ENCODE peak calls at places on chromosome 11, in four cellular contexts. T is activated CD8-positive, alpha-beta T cell treated with anti-CD3 and anti-CD28 coated beads for 36 hours; S is HFFc6; Y is pancreas. N is an unnamed sample.

GRCh38 chr11:115247404-115247803 is 256.8 kb downstream of the CADM1 start:
- DNase-seq in T (no peak), S (no peak), Y (no peak), N (no peak)

GRCh38 chr11:103730151-103730940 is 306.1 kb upstream of the DDI1 start:
- DNase-seq in T (no peak), S (no peak), Y (no peak), N (no peak)

GRCh38 chr11:128517457-128518230 is 69.7 kb downstream of the ETS1 start:
- DNase-seq in T (peak), S (peak), Y (no peak), N (no peak)

GRCh38 chr11:69879734-69880005 is 60.5 kb upstream of the FGF3 start:
- DNase-seq in T (no peak), S (no peak), Y (no peak), N (no peak)

GRCh38 chr11:104120493-104121200 is 43.3 kb downstream of the PDGFD start:
- DNase-seq in T (no peak), S (no peak), Y (no peak), N (no peak)

GRCh38 chr11:64028398-64029115 is 7.2 kb upstream of the FLRT1 start:
- DNase-seq in T (no peak), S (no peak), Y (no peak), N (no peak)

GRCh38 chr11:12993626-12994025 is 15.5 kb upstream of the RASSF10 start:
- DNase-seq in T (no peak), S (no peak), Y (no peak), N (no peak)

GRCh38 chr11:100719809-100720221 is 32.7 kb downstream of the ARHGAP42 start:
- DNase-seq in T (no peak), S (peak), Y (no peak), N (peak)

GRCh38 chr11:88359529-88359928 is 22.0 kb upstream of the CTSC start:
- DNase-seq in T (peak), S (no peak), Y (no peak), N (no peak)

GRCh38 chr11:43021466-43021865 is 290.3 kb upstream of the API5 start:
- DNase-seq in T (peak), S (no peak), Y (no peak), N (no peak)

GRCh38 chr11:129023968-129024676 is 81.5 kb upstream of the TP53AIP1 start:
- DNase-seq in T (no peak), S (no peak), Y (peak), N (peak)

GRCh38 chr11:113493205-113493604 is 18.0 kb upstream of the DRD2 start:
- DNase-seq in T (no peak), S (no peak), Y (no peak), N (no peak)

GRCh38 chr11:76239483-76240142 is 33.3 kb upstream of the WNT11 start:
- DNase-seq in T (no peak), S (no peak), Y (no peak), N (no peak)

GRCh38 chr11:76236092-76237026 is 30.1 kb upstream of the WNT11 start:
- DNase-seq in T (peak), S (peak), Y (no peak), N (no peak)

GRCh38 chr11:76237041-76237649 is 30.8 kb upstream of the WNT11 start:
- DNase-seq in T (no peak), S (no peak), Y (no peak), N (no peak)

GRCh38 chr11:76238551-76238950 is 32.2 kb upstream of the WNT11 start:
- DNase-seq in T (no peak), S (no peak), Y (no peak), N (no peak)

DNA sequence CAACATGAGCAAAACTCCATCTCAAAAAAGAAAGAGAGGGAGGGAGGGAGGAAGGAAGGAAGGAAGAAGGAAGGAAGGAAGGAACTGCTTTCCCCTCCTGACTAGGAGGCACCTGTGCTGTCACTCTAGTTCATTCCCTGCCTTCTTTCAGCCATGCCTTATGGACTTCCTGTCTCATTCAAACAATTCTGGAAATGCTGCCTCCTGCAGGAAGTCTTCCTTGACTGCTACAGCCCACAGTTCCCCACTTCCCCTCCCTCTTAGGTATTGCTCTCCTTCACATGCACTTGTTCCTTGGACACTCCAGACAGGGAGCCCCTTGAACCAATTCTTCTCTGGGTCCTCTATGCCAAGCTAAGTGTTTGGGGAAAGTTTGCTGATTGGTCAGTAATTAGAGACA is 31.6 kb upstream of the WNT11 start:
- DNase-seq in T (no peak), S (peak), Y (no peak), N (no peak)
- TF ChIP-seq CTCF in T (no peak), S (peak), Y (no peak), N (no peak)

DNA sequence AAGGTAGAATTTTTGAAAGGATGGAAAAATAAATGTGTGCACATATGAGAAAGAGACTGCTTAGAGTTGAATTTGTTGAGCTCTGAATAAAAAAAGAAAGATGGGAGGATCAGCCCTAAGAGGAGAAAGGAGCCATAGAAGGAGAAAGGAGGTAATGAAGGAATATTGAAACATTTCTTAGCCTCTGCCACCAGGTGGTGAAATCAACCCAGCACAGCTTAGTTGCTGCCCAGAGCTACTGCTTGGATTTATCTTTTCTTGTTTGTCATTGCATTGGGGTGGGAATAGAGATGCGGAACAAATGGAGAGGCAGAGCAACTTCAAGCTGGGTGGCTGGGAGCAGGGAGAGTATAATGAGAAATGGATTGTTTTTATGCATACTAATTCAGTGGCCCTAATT is 80.4 kb downstream of the SERGEF start:
- DNase-seq in T (no peak), S (no peak), Y (no peak), N (no peak)
- TF ChIP-seq CTCF in T (no peak), S (no peak), Y (no peak), N (no peak)

GRCh38 chr11:9874466-9874865 is 210.6 kb downstream of the SWAP70 start:
- DNase-seq in T (no peak), S (no peak), Y (no peak), N (no peak)

GRCh38 chr11:9876331-9876730 is 212.5 kb downstream of the SWAP70 start:
- DNase-seq in T (no peak), S (no peak), Y (no peak), N (no peak)

GRCh38 chr11:9878936-9879335 is 215.1 kb downstream of the SWAP70 start:
- DNase-seq in T (no peak), S (no peak), Y (no peak), N (no peak)

GRCh38 chr11:9875402-9875801 is 211.5 kb downstream of the SWAP70 start:
- DNase-seq in T (no peak), S (no peak), Y (no peak), N (no peak)

DNA sequence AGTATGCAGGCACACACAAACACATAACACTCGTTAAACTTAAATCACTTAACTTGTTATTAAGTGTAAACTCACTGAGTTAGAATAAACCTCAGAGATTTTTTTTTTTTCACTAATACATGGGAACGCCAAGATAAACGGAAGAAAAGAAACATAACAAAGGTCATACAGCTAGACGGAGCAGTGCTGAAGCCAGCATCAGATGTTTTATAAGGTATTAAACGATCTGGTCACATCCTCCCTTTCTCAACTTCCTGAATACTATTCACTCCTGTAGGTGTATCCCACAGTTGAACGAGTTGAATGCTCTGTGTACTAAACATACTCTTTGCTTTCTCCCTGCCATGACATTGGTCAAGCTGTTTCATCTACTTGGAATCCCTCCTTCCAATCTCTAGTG is 212.0 kb downstream of the SWAP70 start:
- DNase-seq in T (no peak), S (no peak), Y (no peak), N (peak)
- TF ChIP-seq CTCF in T (no peak), S (no peak), Y (no peak), N (no peak)

GRCh38 chr11:36271794-36272409 is 17.3 kb downstream of the COMMD9 start:
- DNase-seq in T (no peak), S (peak), Y (no peak), N (peak)
- TF ChIP-seq CTCF in T (no peak), S (peak), Y (no peak), N (no peak)

GRCh38 chr11:19659529-19659928 is 53.1 kb upstream of the NAV2 start:
- DNase-seq in T (no peak), S (no peak), Y (no peak), N (no peak)

GRCh38 chr11:19661827-19662226 is 50.8 kb upstream of the NAV2 start:
- DNase-seq in T (no peak), S (no peak), Y (no peak), N (no peak)

GRCh38 chr11:19656140-19656541 is 56.5 kb upstream of the NAV2 start:
- DNase-seq in T (no peak), S (no peak), Y (no peak), N (no peak)

GRCh38 chr11:19660076-19660475 is 52.6 kb upstream of the NAV2 start:
- DNase-seq in T (peak), S (peak), Y (no peak), N (no peak)

DNA sequence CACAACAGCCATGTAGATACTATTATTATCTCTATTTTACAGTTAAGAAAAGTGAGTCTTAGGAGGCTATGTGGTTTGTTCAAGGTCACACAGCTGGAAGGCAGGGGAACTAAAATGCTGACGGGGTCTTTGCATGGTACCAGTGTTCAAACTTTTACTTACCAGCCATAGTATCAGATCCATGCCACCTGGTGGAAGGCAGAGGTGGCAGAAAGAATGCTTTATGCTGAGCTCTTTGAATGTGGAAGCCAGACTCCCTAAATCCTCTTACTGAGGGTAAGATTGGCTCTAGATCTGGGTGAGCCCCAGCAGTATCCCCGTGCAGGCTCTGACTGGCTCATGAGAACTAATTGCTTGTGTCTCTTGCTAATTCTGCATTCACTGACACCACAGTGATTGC is 54.3 kb upstream of the NAV2 start:
- DNase-seq in T (no peak), S (no peak), Y (no peak), N (no peak)
- TF ChIP-seq CTCF in T (no peak), S (peak), Y (no peak), N (no peak)

GRCh38 chr11:68859123-68859522 is 17.4 kb upstream of the CPT1A start:
- DNase-seq in T (no peak), S (no peak), Y (no peak), N (no peak)

GRCh38 chr11:68852628-68853027 is 10.9 kb upstream of the CPT1A start:
- DNase-seq in T (no peak), S (no peak), Y (no peak), N (no peak)

GRCh38 chr11:68854273-68854958 is 12.7 kb upstream of the CPT1A start:
- DNase-seq in T (no peak), S (no peak), Y (no peak), N (no peak)

GRCh38 chr11:68855205-68855978 is 13.7 kb upstream of the CPT1A start:
- DNase-seq in T (peak), S (peak), Y (peak), N (no peak)

GRCh38 chr11:68857037-68857586 is 15.4 kb upstream of the CPT1A start:
- DNase-seq in T (no peak), S (no peak), Y (no peak), N (no peak)
- TF ChIP-seq CTCF in T (no peak), S (no peak), Y (no peak), N (peak)

DNA sequence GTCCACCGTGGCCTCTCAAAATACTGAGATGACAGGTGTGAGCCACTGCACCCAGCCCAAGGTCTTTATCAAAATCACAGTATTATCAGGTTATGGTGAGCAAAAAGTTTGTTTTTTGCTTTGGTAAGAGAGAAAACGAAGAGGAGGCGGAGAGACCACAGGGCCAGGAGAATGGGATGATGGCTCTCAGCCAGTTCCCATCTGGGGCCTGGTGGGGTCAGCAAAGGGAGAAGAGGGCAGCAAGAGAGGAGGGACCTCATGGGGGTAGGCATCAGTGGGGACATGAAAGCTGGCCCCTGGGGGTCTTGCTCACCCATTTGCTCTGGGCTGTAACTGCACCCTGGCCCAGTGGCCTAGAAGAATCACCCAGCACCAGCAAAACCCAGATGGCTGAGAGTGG is 190.2 kb downstream of the SHANK2 start:
- DNase-seq in T (no peak), S (no peak), Y (no peak), N (no peak)
- TF ChIP-seq CTCF in T (no peak), S (no peak), Y (no peak), N (no peak)

DNA sequence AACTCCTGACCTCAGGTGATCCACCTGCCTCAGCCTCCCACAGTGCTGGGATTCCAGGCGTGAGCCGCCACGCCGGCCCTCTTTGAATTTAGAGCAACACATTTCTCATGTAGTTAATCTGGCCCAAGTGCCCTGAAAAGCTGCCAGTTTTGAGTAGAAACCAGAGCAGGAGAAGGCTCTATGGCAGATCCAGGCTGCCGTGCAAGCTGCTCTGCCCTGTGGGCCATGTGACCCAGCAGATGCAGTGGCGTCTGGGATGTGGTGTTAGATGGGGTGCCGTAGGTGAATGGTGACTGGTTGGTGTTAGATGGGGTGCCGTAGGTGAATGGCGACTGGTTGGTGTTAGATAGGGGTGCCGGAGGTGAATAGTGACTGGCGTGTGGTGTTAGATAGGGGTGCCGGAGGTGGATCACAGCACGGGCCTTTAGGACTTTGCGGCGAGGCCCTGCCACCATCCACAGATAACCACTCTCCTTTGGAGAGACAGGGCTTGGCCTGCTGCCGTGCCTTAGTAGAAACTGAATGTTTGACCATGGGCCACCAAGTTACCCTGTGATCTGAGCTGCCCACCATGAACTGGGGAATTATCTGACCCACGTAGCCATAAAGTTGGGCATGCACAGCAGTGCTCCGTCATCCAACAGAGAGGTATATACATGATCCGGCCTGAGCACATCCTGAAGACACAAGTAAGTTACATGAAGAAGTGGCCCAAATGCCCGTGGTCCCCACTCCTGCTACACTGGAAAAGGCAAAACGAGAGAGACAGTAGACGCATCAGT is 32.7 kb downstream of the ASCL2 start:
- DNase-seq in T (no peak), S (no peak), Y (no peak), N (no peak)
- TF ChIP-seq CTCF in T (no peak), S (no peak), Y (no peak), N (no peak)

DNA sequence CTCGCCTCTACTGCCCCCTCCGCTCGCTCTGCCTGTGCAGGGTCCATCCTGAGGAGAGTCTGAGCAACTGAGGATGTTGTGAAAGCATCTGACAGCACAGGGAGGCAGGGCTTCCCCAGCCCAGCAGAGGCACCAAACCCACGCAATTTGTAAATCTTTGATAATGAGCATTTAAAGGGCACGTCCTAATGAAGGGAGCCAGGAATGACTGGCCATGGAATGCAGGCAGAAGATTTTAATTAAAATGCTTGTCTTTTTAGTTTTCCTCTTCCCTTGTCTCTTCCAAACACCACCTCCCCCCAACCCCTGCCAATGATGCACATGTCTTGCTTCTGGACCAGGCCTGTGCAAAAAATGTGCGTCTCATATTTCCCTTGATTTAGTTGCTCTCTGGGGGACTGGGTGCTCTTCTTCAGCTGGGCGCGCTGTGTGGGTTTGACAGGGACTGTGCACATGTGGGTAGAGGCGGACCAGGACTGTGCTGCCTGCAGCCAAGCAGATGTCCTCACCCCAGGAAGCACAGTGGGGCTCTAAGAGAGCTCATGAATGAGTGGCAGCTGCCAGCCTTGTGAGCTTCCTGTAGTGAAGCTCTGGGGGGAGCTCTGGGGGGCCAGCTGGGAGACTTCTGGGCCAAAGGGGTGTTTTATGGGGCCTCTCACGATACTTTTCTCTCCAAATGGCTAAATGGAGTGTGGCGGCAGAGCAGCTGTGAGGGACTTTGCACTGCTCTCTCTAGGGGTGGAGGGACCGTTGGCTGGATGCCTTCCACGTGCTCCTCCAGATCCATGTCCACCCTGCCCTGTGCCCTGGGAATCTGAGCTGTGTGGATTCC is 273.5 kb downstream of the ST3GAL4 start:
- DNase-seq in T (no peak), S (peak), Y (no peak), N (no peak)
- TF ChIP-seq CTCF in T (no peak), S (peak), Y (no peak), N (no peak)

N was measured in LNCaP clone FGC.